ENCODE peak calls at places on chromosomes 16 and 17, in six cellular contexts. Y is activated T-cell treated with anti-CD3 and anti-CD28 coated beads, Interleukin-2, amount 50 U/mL, for 1 hour; Z is AG08396; J is upper lobe of right lung; O is HEK293T; M is activated naive CD8-positive, alpha-beta T cell treated with anti-CD3 and anti-CD28 coated beads, Interleukin-2, amount 50 U/mL, for 24 hours. K is an unnamed sample.

GRCh38 chr17:55735784-55736405 is 13.2 kb upstream of the TMEM100 start:
- DNase-seq in Z (peak; percentile 48), Y (no peak), J (no peak), O (peak; percentile 52), M (peak; percentile 38), K (peak; percentile 46)

GRCh38 chr17:68498479-68499326 is 13.5 kb upstream of the PRKAR1A start:
- DNase-seq in O (no peak), Z (no peak), M (no peak), Y (no peak), J (peak; percentile 77), K (no peak)

GRCh38 chr17:79913896-79914812 is 74.9 kb upstream of the CBX4 start:
- DNase-seq in M (no peak), O (no peak), Y (no peak), J (no peak), Z (no peak), K (no peak)

GRCh38 chr16:17395849-17396480 is 74.8 kb downstream of the XYLT1 start:
- DNase-seq in M (no peak), O (no peak), Y (no peak), J (no peak), Z (no peak), K (no peak)

GRCh38 chr16:14510939-14511797 is 118.9 kb downstream of the PARN start:
- DNase-seq in Z (no peak), Y (no peak), O (no peak), M (no peak), J (no peak), K (no peak)

GRCh38 chr17:29565643-29566472 is 979 bp downstream of the ABHD15 start:
- DNase-seq in O (no peak), M (peak; percentile 62), Z (peak; percentile 3), J (peak; percentile 83), Y (peak; percentile 69), K (peak; percentile 48)

GRCh38 chr16:85395913-85396878 is 216.9 kb upstream of the GSE1 start:
- DNase-seq in Z (peak; percentile 39), M (no peak), J (peak; percentile 62), Y (peak; percentile 14), O (no peak), K (peak; percentile 5)

GRCh38 chr17:73641779-73642580 is 2.3 kb downstream of the SDK2 start:
- DNase-seq in Y (no peak), Z (no peak), M (no peak), O (peak; percentile 58), J (peak; percentile 40), K (no peak)

GRCh38 chr17:7716299-7716886 is 1.2 kb upstream of the DNAH2 start:
- DNase-seq in M (no peak), J (no peak), O (no peak), Y (no peak), Z (no peak), K (no peak)

GRCh38 chr17:1736348-1737281 is 6.1 kb upstream of the SERPINF2 start:
- DNase-seq in J (peak; percentile 88), Z (peak; percentile 60), O (no peak), M (peak; percentile 63), Y (no peak), K (no peak)

GRCh38 chr16:27317320-27317719 is 3.5 kb downstream of the IL4R start:
- DNase-seq in O (no peak), Z (no peak), M (no peak), Y (peak; percentile 40), J (no peak), K (no peak)

GRCh38 chr16:28572659-28573510 is 19.2 kb downstream of the SGF29 start:
- DNase-seq in O (no peak), Y (no peak), M (no peak), J (no peak), Z (peak; percentile 36), K (no peak)

GRCh38 chr16:53207810-53208752 is 153.3 kb downstream of the CHD9 start:
- DNase-seq in J (no peak), Y (no peak), O (peak; percentile 76), Z (peak; percentile 76), M (no peak), K (peak; percentile 79)

GRCh38 chr16:17296412-17296811 is 174.3 kb downstream of the XYLT1 start:
- DNase-seq in Z (no peak), Y (no peak), O (no peak), M (no peak), J (no peak), K (no peak)

GRCh38 chr17:11644265-11645212 is 46.3 kb downstream of the DNAH9 start:
- DNase-seq in Z (peak; percentile 41), O (peak; percentile 71), M (peak; percentile 32), J (peak; percentile 66), Y (no peak), K (peak; percentile 66)

GRCh38 chr17:40303009-40303657 is 5.8 kb upstream of the RARA start:
- DNase-seq in Z (peak; percentile 51), M (no peak), O (peak; percentile 34), J (no peak), Y (no peak), K (peak; percentile 60)

GRCh38 chr17:50153650-50154575 is 3.4 kb upstream of the PPP1R9B start:
- DNase-seq in J (peak; percentile 67), M (no peak), Y (no peak), O (no peak), Z (no peak), K (no peak)

GRCh38 chr16:54722210-54722676 is 208.4 kb upstream of the IRX5 start:
- DNase-seq in Z (no peak), O (no peak), J (no peak), M (no peak), Y (no peak), K (no peak)

GRCh38 chr16:15773964-15774363 is 82.9 kb downstream of the MYH11 start:
- DNase-seq in Z (no peak), O (no peak), J (no peak), M (no peak), Y (no peak), K (no peak)

GRCh38 chr16:51734220-51734619 is 583.1 kb upstream of the SALL1 start:
- DNase-seq in J (no peak), Z (no peak), M (no peak), O (no peak), Y (no peak), K (no peak)

GRCh38 chr17:1067282-1067956 is 70.5 kb downstream of the TIMM22 start:
- DNase-seq in J (peak; percentile 88), Y (no peak), M (no peak), O (no peak), Z (no peak), K (no peak)

GRCh38 chr17:58382885-58383248 is 30.9 kb upstream of the SUPT4H1 start:
- DNase-seq in M (no peak), Y (no peak), Z (no peak), J (no peak), O (no peak), K (no peak)

GRCh38 chr17:33459078-33459940 is 166.2 kb upstream of the ASIC2 start:
- DNase-seq in Y (no peak), O (no peak), Z (no peak), M (no peak), J (no peak), K (no peak)

GRCh38 chr16:19843371-19843770 is 41.3 kb downstream of the GPRC5B start:
- DNase-seq in O (no peak), Z (no peak), Y (no peak), M (no peak), J (no peak), K (no peak)

GRCh38 chr17:81691608-81692007 is 7.8 kb downstream of the HGS start:
- DNase-seq in J (no peak), Y (no peak), M (no peak), O (no peak), Z (no peak), K (no peak)

GRCh38 chr17:20151174-20151573 is 142.0 kb downstream of the SPECC1 start:
- DNase-seq in O (no peak), Z (no peak), J (no peak), Y (no peak), M (no peak), K (no peak)

GRCh38 chr17:64920419-64921172 is 1.3 kb upstream of the LRRC37A3 start:
- DNase-seq in M (no peak), J (no peak), Y (no peak), O (no peak), Z (no peak), K (no peak)

K was measured in DND-41.